ENCODE peak calls at places on chromosomes 4 and X, in four cellular contexts. I is K562, Z is HL-60, Y is GM12878. L is an unnamed sample.

GRCh38 chr4:158193171-158193749 is 17.0 kb upstream of the TMEM144 start:
- DNase-seq in I (peak), Z (no peak), Y (no peak), L (no peak)

GRCh38 chr4:93788712-93789111 is 39.8 kb upstream of the ATOH1 start:
- DNase-seq in I (peak), Z (no peak), Y (no peak), L (no peak)

GRCh38 chr4:52957220-52957686 is 95.1 kb downstream of the RASL11B start:
- DNase-seq in I (no peak), Z (no peak), Y (no peak), L (no peak)

GRCh38 chrX:47145408-47146120 is 543 bp downstream of the RBM10 start:
- DNase-seq in I (peak), Z (no peak), Y (no peak), L (no peak)

GRCh38 chr4:153495480-153496206 is 29.5 kb downstream of the TMEM131L start:
- DNase-seq in I (no peak), Z (no peak), Y (no peak), L (no peak)

GRCh38 chr4:184282251-184282713 is 64.6 kb upstream of the ENPP6 start:
- DNase-seq in I (no peak), Z (no peak), Y (peak), L (no peak)

GRCh38 chr4:24583451-24584174 is 741 bp downstream of the DHX15 start:
- DNase-seq in I (peak), Z (no peak), Y (no peak), L (peak)

GRCh38 chr4:113882668-113883067 is 96.8 kb downstream of the ARSJ start:
- DNase-seq in I (no peak), Z (no peak), Y (no peak), L (no peak)

GRCh38 chrX:68415289-68415688 is 18.0 kb downstream of the OPHN1 start:
- DNase-seq in I (no peak), Z (no peak), Y (no peak), L (no peak)

GRCh38 chr4:5365071-5366008 is 314.1 kb downstream of the STK32B start:
- DNase-seq in I (no peak), Z (no peak), Y (peak), L (no peak)

GRCh38 chr4:38495481-38495880 is 168.5 kb upstream of the KLF3 start:
- DNase-seq in I (no peak), Z (no peak), Y (no peak), L (no peak)

GRCh38 chr4:141772838-141773237 is 136.5 kb downstream of the IL15 start:
- DNase-seq in I (no peak), Z (no peak), Y (no peak), L (no peak)

GRCh38 chr4:139017861-139018260 is 2.3 kb downstream of the NOCT start:
- DNase-seq in I (no peak), Z (no peak), Y (no peak), L (no peak)

GRCh38 chr4:139018501-139018900 is 2.9 kb downstream of the NOCT start:
- DNase-seq in I (no peak), Z (no peak), Y (no peak), L (no peak)

GRCh38 chr4:139015948-139016451 is 419 bp downstream of the NOCT start:
- DNase-seq in I (no peak), Z (no peak), Y (no peak), L (peak)

GRCh38 chr4:139020384-139020783 is 4.8 kb downstream of the NOCT start:
- DNase-seq in I (no peak), Z (no peak), Y (no peak), L (no peak)

DNA sequence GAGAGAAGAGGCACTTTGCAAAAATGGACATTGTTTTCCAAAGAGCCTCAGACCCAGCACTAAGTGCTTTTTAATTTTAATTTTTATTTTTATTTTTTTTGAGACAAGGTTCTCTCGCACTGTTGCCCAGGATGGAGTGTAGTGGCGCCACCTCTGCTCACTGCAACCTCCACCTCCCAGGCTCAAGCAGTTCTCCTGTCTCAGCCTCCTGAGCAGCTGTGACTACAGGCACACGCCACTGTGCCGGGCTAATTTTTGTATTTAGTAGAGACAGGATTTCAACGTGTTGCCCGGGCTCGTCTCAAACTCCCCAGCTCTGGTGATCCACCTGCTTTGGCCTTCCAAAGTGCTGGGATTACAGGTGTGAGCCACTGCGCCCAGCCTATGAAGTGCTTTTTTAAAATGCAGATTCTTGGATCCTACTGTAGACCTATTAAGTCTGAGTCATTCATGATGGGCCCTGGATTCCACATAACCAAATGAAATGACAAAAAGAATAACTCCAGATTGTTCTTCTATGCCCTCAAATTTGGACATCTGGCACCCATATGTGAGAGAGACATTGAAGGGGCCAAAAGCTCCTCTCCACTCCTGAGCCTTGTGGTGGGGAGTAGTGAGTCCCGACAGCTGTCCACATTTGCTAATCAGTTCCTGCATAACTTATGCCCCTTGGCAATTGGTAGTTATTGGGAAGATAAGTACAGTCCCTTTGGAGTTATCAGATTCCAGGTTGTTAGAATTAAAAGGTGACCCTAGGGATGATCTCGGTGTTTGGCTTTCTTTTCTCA is 3.6 kb downstream of the NOCT start:
- DNase-seq in I (no peak), Z (no peak), Y (no peak), L (no peak)
- TF ChIP-seq SPI1 in I (no peak), Z (no peak), Y (no peak), L (no peak)

GRCh38 chr4:186033027-186033426 is 35.9 kb upstream of the TLR3 start:
- DNase-seq in I (no peak), Z (no peak), Y (no peak), L (no peak)

GRCh38 chr4:186030795-186031194 is 38.2 kb upstream of the TLR3 start:
- DNase-seq in I (no peak), Z (no peak), Y (no peak), L (no peak)

GRCh38 chr4:186027405-186027804 is 41.6 kb upstream of the TLR3 start:
- DNase-seq in I (no peak), Z (no peak), Y (no peak), L (no peak)

GRCh38 chr4:186032259-186032658 is 36.7 kb upstream of the TLR3 start:
- DNase-seq in I (no peak), Z (no peak), Y (no peak), L (no peak)

GRCh38 chr4:186029731-186030421 is 39.1 kb upstream of the TLR3 start:
- DNase-seq in I (no peak), Z (no peak), Y (no peak), L (no peak)
- TF ChIP-seq POLR2AphosphoS5 in I (no peak), Z (no peak), Y (no peak), L (no peak)

GRCh38 chr4:77175201-77175610 is 18.2 kb downstream of the CCNG2 start:
- DNase-seq in I (no peak), Z (no peak), Y (no peak), L (no peak)

GRCh38 chr4:77170926-77171325 is 13.9 kb downstream of the CCNG2 start:
- DNase-seq in I (no peak), Z (no peak), Y (no peak), L (no peak)

GRCh38 chr4:77174426-77174825 is 17.4 kb downstream of the CCNG2 start:
- DNase-seq in I (no peak), Z (no peak), Y (no peak), L (no peak)

GRCh38 chr4:77169496-77169895 is 12.5 kb downstream of the CCNG2 start:
- DNase-seq in I (no peak), Z (no peak), Y (no peak), L (no peak)

DNA sequence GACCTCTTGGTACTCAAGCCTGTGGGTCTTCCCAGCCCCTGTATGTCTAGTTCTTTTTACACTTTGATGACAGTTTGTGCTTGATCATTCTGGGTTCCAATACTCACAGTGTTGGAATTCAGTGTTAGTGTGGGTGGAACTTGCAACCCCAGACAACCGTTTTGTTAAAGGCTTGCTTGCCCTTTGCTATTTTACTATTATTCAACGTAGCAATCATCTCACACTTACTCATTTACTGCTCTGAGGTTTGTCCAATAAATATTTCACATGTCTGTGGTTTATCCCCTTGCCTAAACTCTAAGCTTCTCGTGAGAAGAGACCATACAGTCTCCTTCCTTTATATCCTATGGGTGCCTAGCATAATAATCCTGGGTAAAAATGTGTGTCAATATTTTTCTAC is 15.3 kb downstream of the CCNG2 start:
- DNase-seq in I (no peak), Z (no peak), Y (no peak), L (no peak)
- TF ChIP-seq SPI1 in I (no peak), Z (no peak), Y (no peak), L (no peak)

GRCh38 chr4:3074078-3074845 is at the start of the genes HTT and HTT-AS:
- DNase-seq in I (peak), Z (peak), Y (peak), L (peak)

GRCh38 chr4:3074846-3075651 is 568 bp downstream of the HTT start:
- DNase-seq in I (peak), Z (peak), Y (no peak), L (no peak)

GRCh38 chr4:3075652-3075981 is 1.1 kb downstream of the HTT start:
- DNase-seq in I (no peak), Z (no peak), Y (no peak), L (no peak)

GRCh38 chr4:3079694-3080123 is 5.2 kb downstream of the HTT start:
- DNase-seq in I (no peak), Z (no peak), Y (peak), L (no peak)

GRCh38 chr4:3077796-3078195 is 3.3 kb downstream of the HTT start:
- DNase-seq in I (no peak), Z (no peak), Y (peak), L (no peak)
- TF ChIP-seq POLR2AphosphoS5 in I (no peak), Z (no peak), Y (peak), L (peak)

DNA sequence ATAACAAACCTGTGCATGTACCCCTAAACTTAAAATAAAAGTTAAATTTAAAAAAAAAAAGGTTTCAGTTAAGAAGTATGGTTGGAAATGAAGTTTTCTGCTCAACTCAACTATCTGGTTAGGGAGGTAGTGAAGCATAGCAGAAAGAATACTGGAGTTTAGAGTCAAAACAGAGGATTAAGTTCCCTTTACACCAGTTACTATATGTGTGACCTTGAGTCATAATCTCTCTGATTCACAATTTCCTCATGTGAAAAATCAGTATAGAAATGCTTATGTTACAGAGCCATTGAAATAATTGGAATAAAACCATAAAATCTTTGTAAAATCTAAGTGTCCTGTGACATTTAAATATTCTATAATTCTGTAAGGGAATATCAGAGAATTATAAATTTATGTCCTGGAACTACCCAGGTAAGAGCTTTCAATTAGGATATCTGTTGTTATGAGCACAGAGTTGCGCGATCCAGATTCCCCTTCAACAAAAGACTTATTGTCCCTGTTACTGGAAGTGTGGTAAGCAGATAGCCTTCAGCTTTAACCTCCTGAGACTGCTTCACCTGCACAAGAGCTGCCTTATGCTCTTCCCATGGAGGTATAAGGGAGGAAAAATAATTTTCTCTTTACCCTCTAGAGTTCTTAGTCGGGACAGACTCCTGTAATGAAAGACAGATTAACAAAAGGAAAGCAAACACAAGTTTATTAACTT is 203.8 kb upstream of the NRK start:
- DNase-seq in I (no peak), Z (no peak), Y (no peak), L (no peak)
- TF ChIP-seq SPI1 in I (no peak), Z (no peak), Y (no peak), L (no peak)